ENCODE peak calls at places on chromosomes 11 and 22, in eight cellular contexts. B, K, M, A, I, E, Y and Q are unnamed samples.
A peak's percentile ranks its signal among the peaks of the same experiment; 100 is the strongest.

GRCh38 chr11:12122083-12122482 is 11.7 kb downstream of the MICAL2 start:
- DNase-seq in A (no peak), Y (no peak), I (no peak), K (no peak), B (no peak), M (no peak), E (peak; percentile 29), Q (no peak)

GRCh38 chr11:12245549-12245986 is 131.8 kb upstream of the PARVA start:
- DNase-seq in A (no peak), M (no peak), B (no peak), Y (no peak), K (no peak), E (no peak), I (no peak), Q (no peak)

GRCh38 chr11:65266210-65266609 is 4.4 kb downstream of the POLA2 start:
- DNase-seq in K (no peak), I (peak; percentile 40), M (no peak), A (no peak), B (no peak), Y (no peak), E (peak; percentile 31), Q (no peak)

GRCh38 chr11:129740877-129741276 is 74.8 kb upstream of the TMEM45B start:
- DNase-seq in Y (no peak), B (no peak), A (no peak), I (no peak), M (no peak), K (no peak), E (no peak), Q (no peak)

GRCh38 chr11:47661245-47661644 is 18.9 kb upstream of the MTCH2 start:
- DNase-seq in A (no peak), K (no peak), I (no peak), E (no peak), Y (no peak), B (no peak), M (no peak), Q (no peak)

GRCh38 chr11:8011981-8012444 is 24.9 kb downstream of the EIF3F start:
- DNase-seq in A (no peak), I (peak; percentile 97), B (no peak), Y (no peak), K (peak; percentile 93), E (peak; percentile 71), M (no peak), Q (peak; percentile 68)

GRCh38 chr11:66266378-66267038 is 1.9 kb upstream of the RAB1B start:
- DNase-seq in I (no peak), E (no peak), M (no peak), Y (no peak), K (no peak), A (no peak), B (no peak), Q (no peak)

GRCh38 chr11:66313321-66314185 is 3.3 kb downstream of the CD248 start:
- DNase-seq in Y (no peak), I (peak; percentile 50), A (no peak), E (peak; percentile 32), M (no peak), B (no peak), K (no peak), Q (peak; percentile 50)

GRCh38 chr11:81497202-81497804 is 1236.4 kb downstream of the FAM181B start:
- DNase-seq in B (peak; percentile 24), K (peak; percentile 52), E (peak; percentile 20), A (peak; percentile 24), Y (no peak), I (peak; percentile 20), M (no peak), Q (peak; percentile 11)

GRCh38 chr11:117747892-117748291 is 49.1 kb downstream of the DSCAML1 start:
- DNase-seq in Y (no peak), E (no peak), I (no peak), B (no peak), K (no peak), A (no peak), M (no peak), Q (no peak)

GRCh38 chr22:30920407-30920806 is 48.2 kb downstream of the MORC2 start:
- DNase-seq in I (peak; percentile 66), A (peak; percentile 44), M (peak; percentile 68), K (peak; percentile 53), Y (peak; percentile 64), E (peak; percentile 71), B (peak; percentile 82), Q (peak; percentile 68)

GRCh38 chr11:119891392-119891791 is 162.4 kb upstream of the NECTIN1 start:
- DNase-seq in I (no peak), B (no peak), M (no peak), Y (no peak), A (no peak), K (no peak), E (no peak), Q (no peak)

GRCh38 chr22:44595841-44596341 is 97.9 kb upstream of the RTL6 start:
- DNase-seq in I (peak; percentile 37), A (no peak), E (peak; percentile 25), Y (no peak), M (no peak), B (no peak), K (no peak), Q (peak; percentile 15)

GRCh38 chr11:130478204-130478701 is 29.8 kb downstream of the ADAMTS15 start:
- DNase-seq in Y (no peak), I (peak; percentile 98), M (no peak), K (peak; percentile 81), A (no peak), B (no peak), E (peak; percentile 96), Q (peak; percentile 96)

GRCh38 chr11:76745561-76746207 is 37.5 kb upstream of the TSKU start:
- DNase-seq in Y (no peak), M (no peak), A (no peak), I (no peak), E (no peak), K (no peak), B (no peak), Q (no peak)

GRCh38 chr11:75013051-75013450 is 24.3 kb downstream of the NEU3 start:
- DNase-seq in B (no peak), A (no peak), Y (no peak), I (no peak), K (peak; percentile 34), M (no peak), E (no peak), Q (peak; percentile 12)

GRCh38 chr11:93958991-93959390 is 62.2 kb upstream of the HEPHL1 start:
- DNase-seq in K (no peak), Y (no peak), M (no peak), B (no peak), I (no peak), A (no peak), E (no peak), Q (no peak)

GRCh38 chr11:125451400-125452124 is 44.5 kb downstream of the FEZ1 start:
- DNase-seq in B (no peak), I (peak; percentile 46), Y (no peak), K (no peak), M (no peak), A (no peak), E (peak; percentile 59), Q (no peak)

GRCh38 chr22:42180349-42180842 is 49.8 kb upstream of the CYP2D6 start:
- DNase-seq in B (peak; percentile 90), Y (peak; percentile 17), M (peak; percentile 47), A (no peak), K (no peak), E (no peak), I (peak; percentile 22), Q (peak; percentile 32)

GRCh38 chr11:112223125-112223524 is 3.1 kb upstream of the PTS start:
- DNase-seq in K (peak; percentile 29), I (peak; percentile 28), Y (no peak), M (no peak), A (no peak), E (no peak), B (no peak), Q (no peak)

GRCh38 chr11:75533843-75534242 is 8.1 kb upstream of the GDPD5 start:
- DNase-seq in A (no peak), E (no peak), K (no peak), M (no peak), I (no peak), B (no peak), Y (no peak), Q (no peak)

GRCh38 chr11:16843307-16843706 is 104.9 kb downstream of the C11orf58 start:
- DNase-seq in K (no peak), I (no peak), Y (no peak), B (no peak), E (peak; percentile 14), M (no peak), A (no peak), Q (no peak)

GRCh38 chr11:24585192-24585591 is 88.3 kb downstream of the LUZP2 start:
- DNase-seq in I (peak; percentile 31), M (no peak), Y (no peak), K (no peak), E (peak; percentile 23), B (no peak), A (no peak), Q (no peak)

GRCh38 chr22:41256898-41257260 is 16.1 kb upstream of the CHADL start:
- DNase-seq in I (peak; percentile 19), M (no peak), Y (no peak), E (peak; percentile 21), A (no peak), K (no peak), B (no peak), Q (peak; percentile 30)

GRCh38 chr22:24363243-24363642 is 64.2 kb upstream of the ADORA2A start:
- DNase-seq in K (no peak), Y (no peak), E (no peak), I (no peak), M (no peak), A (no peak), B (no peak), Q (no peak)

GRCh38 chr22:50326959-50327710 is at the start of gene DENND6B:
- DNase-seq in I (peak; percentile 66), K (peak; percentile 57), B (peak; percentile 68), Y (peak; percentile 34), E (peak; percentile 77), A (peak; percentile 74), M (peak; percentile 70), Q (peak; percentile 76)

GRCh38 chr11:88313441-88313840 is 24.1 kb downstream of the CTSC start:
- DNase-seq in Y (no peak), M (no peak), I (no peak), E (no peak), B (no peak), A (no peak), K (no peak), Q (peak; percentile 50)

GRCh38 chr11:74325649-74326645 is 14.5 kb upstream of the P4HA3 start:
- DNase-seq in Y (no peak), K (no peak), I (peak; percentile 97), B (no peak), M (no peak), E (peak; percentile 95), A (no peak), Q (peak; percentile 82)

GRCh38 chr11:3833461-3833860 is 7.3 kb downstream of the RHOG start:
- DNase-seq in E (no peak), I (no peak), B (no peak), M (no peak), Y (no peak), K (no peak), A (no peak), Q (no peak)

GRCh38 chr11:113034591-113034990 is 73.4 kb downstream of the NCAM1 start:
- DNase-seq in A (no peak), Y (no peak), K (no peak), E (no peak), M (no peak), B (no peak), I (no peak), Q (no peak)

GRCh38 chr11:119803139-119803538 is 74.1 kb upstream of the NECTIN1 start:
- DNase-seq in A (no peak), B (no peak), E (no peak), K (no peak), I (no peak), M (no peak), Y (no peak), Q (no peak)

GRCh38 chr11:61129608-61130523 is 27.6 kb downstream of the CD5 start:
- DNase-seq in E (peak; percentile 88), B (peak; percentile 91), Y (peak; percentile 83), M (peak; percentile 86), A (no peak), I (peak; percentile 80), K (peak; percentile 89), Q (peak; percentile 92)

GRCh38 chr11:70381872-70382842 is 16.2 kb upstream of the CTTN start:
- DNase-seq in I (peak; percentile 85), Y (no peak), M (no peak), E (peak; percentile 60), A (no peak), B (no peak), K (no peak), Q (peak; percentile 87)